ENCODE peak calls at places on chromosomes 11 and 22, in seven cellular contexts. L is HTR-8/SVneo, M is heart left ventricle, V is activated T-cell treated with anti-CD3 and anti-CD28 coated beads for 1 hour, Q is A549, F is AG10803, A is SW 1271. S is an unnamed sample.

GRCh38 chr11:46377266-46377665 is 4.2 kb upstream of the MDK start:
- DNase-seq in L (no peak), M (no peak), V (no peak), Q (no peak), F (no peak), A (no peak), S (no peak)

GRCh38 chr22:42473484-42474193 is 41.4 kb upstream of the NFAM1 start:
- DNase-seq in L (peak; percentile 55), M (no peak), V (no peak), Q (peak; percentile 62), F (peak; percentile 68), A (no peak), S (peak; percentile 65)

GRCh38 chr11:94895971-94896370 is 77.4 kb downstream of the CWC15 start:
- DNase-seq in L (no peak), M (no peak), V (no peak), Q (peak; percentile 18), F (peak; percentile 64), A (no peak), S (peak; percentile 91)

GRCh38 chr11:130510407-130511006 is 62.1 kb downstream of the ADAMTS15 start:
- DNase-seq in L (no peak), M (no peak), V (no peak), Q (no peak), F (peak; percentile 14), A (no peak), S (peak; percentile 50)

GRCh38 chr11:46659908-46660307 is 40.5 kb downstream of the ARHGAP1 start:
- DNase-seq in L (no peak), M (no peak), V (no peak), Q (no peak), F (peak; percentile 91), A (no peak), S (peak; percentile 96)

GRCh38 chr11:26137651-26138050 is 194.3 kb upstream of the ANO3 start:
- DNase-seq in L (no peak), M (no peak), V (no peak), Q (no peak), F (no peak), A (no peak), S (peak; percentile 28)

GRCh38 chr11:350723-351255 is 18.5 kb upstream of the B4GALNT4 start:
- DNase-seq in L (no peak), M (peak; percentile 34), V (no peak), Q (no peak), F (no peak), A (no peak), S (peak; percentile 86)

GRCh38 chr22:45102896-45103420 is 60.8 kb upstream of the NUP50 start:
- DNase-seq in L (no peak), M (no peak), V (no peak), Q (no peak), F (no peak), A (no peak), S (no peak)

GRCh38 chr22:45868586-45869443 is 108.1 kb downstream of the WNT7B start:
- DNase-seq in L (no peak), M (peak; percentile 51), V (no peak), Q (no peak), F (no peak), A (no peak), S (no peak)

GRCh38 chr11:78840623-78841022 is 266.0 kb upstream of the NARS2 start:
- DNase-seq in L (no peak), M (no peak), V (no peak), Q (no peak), F (peak; percentile 88), A (no peak), S (peak; percentile 25)

GRCh38 chr22:24841261-24841660 is 35.2 kb downstream of the SGSM1 start:
- DNase-seq in L (no peak), M (no peak), V (no peak), Q (no peak), F (no peak), A (no peak), S (no peak)

GRCh38 chr11:120775986-120776682 is 247.8 kb upstream of the TBCEL start:
- DNase-seq in L (no peak), M (no peak), V (no peak), Q (no peak), F (no peak), A (no peak), S (no peak)

GRCh38 chr11:86134580-86135318 is 65.9 kb upstream of the PICALM start:
- DNase-seq in L (no peak), M (no peak), V (no peak), Q (no peak), F (no peak), A (no peak), S (no peak)

GRCh38 chr11:57792060-57792541 is 30.5 kb downstream of the CTNND1 start:
- DNase-seq in L (no peak), M (peak; percentile 92), V (peak; percentile 83), Q (no peak), F (peak; percentile 29), A (no peak), S (peak; percentile 76)

GRCh38 chr11:61041755-61042518 is 60.4 kb upstream of the CD5 start:
- DNase-seq in L (no peak), M (peak; percentile 75), V (peak; percentile 76), Q (peak; percentile 10), F (no peak), A (no peak), S (no peak)

GRCh38 chr11:68115285-68115684 is 5.9 kb downstream of the CHKA start:
- DNase-seq in L (no peak), M (no peak), V (no peak), Q (no peak), F (no peak), A (no peak), S (no peak)

GRCh38 chr11:117096140-117096972 is 1.9 kb downstream of the SIK3 start:
- DNase-seq in L (peak; percentile 44), M (no peak), V (peak; percentile 19), Q (peak; percentile 56), F (no peak), A (no peak), S (no peak)

GRCh38 chr22:30984317-30984716 is 15.3 kb downstream of the TUG1 start:
- DNase-seq in L (no peak), M (no peak), V (no peak), Q (peak; percentile 13), F (no peak), A (no peak), S (no peak)

GRCh38 chr22:36395061-36395849 is 7.5 kb upstream of the MYH9 start:
- DNase-seq in L (no peak), M (no peak), V (no peak), Q (no peak), F (no peak), A (no peak), S (no peak)

GRCh38 chr22:50548046-50548912 is 2.6 kb downstream of the KLHDC7B start:
- DNase-seq in L (no peak), M (peak; percentile 67), V (peak; percentile 52), Q (no peak), F (no peak), A (no peak), S (no peak)

GRCh38 chr11:83982825-83983224 is 696.7 kb upstream of the CCDC90B start:
- DNase-seq in L (no peak), M (no peak), V (no peak), Q (no peak), F (no peak), A (no peak), S (no peak)

GRCh38 chr11:74627381-74627780 is 35.0 kb downstream of the POLD3 start:
- DNase-seq in L (no peak), M (no peak), V (no peak), Q (no peak), F (no peak), A (no peak), S (no peak)

GRCh38 chr22:27075028-27075678 is 417.8 kb downstream of the MIAT start:
- DNase-seq in L (no peak), M (no peak), V (no peak), Q (no peak), F (no peak), A (no peak), S (peak; percentile 5)

GRCh38 chr11:129374993-129375721 is 491 bp upstream of the BARX2 start:
- DNase-seq in L (no peak), M (no peak), V (no peak), Q (peak; percentile 20), F (no peak), A (no peak), S (peak; percentile 16)

GRCh38 chr11:69640995-69641581 is at the start of gene CCND1:
- DNase-seq in L (peak; percentile 84), M (peak; percentile 83), V (no peak), Q (peak; percentile 95), F (peak; percentile 92), A (peak; percentile 87), S (peak; percentile 92)

GRCh38 chr11:15989685-15990084 is 366.7 kb downstream of the SOX6 start:
- DNase-seq in L (no peak), M (no peak), V (no peak), Q (no peak), F (no peak), A (no peak), S (no peak)

GRCh38 chr22:47817380-47817779 is 1054.9 kb downstream of the TBC1D22A start:
- DNase-seq in L (no peak), M (no peak), V (no peak), Q (no peak), F (no peak), A (no peak), S (no peak)

GRCh38 chr11:19777342-19778102 is 64.9 kb downstream of the NAV2 start:
- DNase-seq in L (peak; percentile 83), M (no peak), V (no peak), Q (peak; percentile 32), F (peak; percentile 43), A (no peak), S (peak; percentile 78)

GRCh38 chr11:118921929-118922744 is 3.6 kb downstream of the BCL9L start:
- DNase-seq in L (peak; percentile 76), M (peak; percentile 91), V (no peak), Q (peak; percentile 91), F (peak; percentile 91), A (peak; percentile 79), S (peak; percentile 30)

GRCh38 chr22:19943665-19944026 is 2.0 kb upstream of the TXNRD2 start:
- DNase-seq in L (peak; percentile 69), M (no peak), V (no peak), Q (peak; percentile 46), F (peak; percentile 84), A (no peak), S (peak; percentile 77)

GRCh38 chr11:1749787-1750351 is 526 bp downstream of the IFITM10 start:
- DNase-seq in L (no peak), M (no peak), V (no peak), Q (no peak), F (peak; percentile 87), A (no peak), S (peak; percentile 45)

GRCh38 chr11:100682247-100682969 is 4.7 kb upstream of the ARHGAP42 start:
- DNase-seq in L (peak; percentile 46), M (no peak), V (no peak), Q (peak; percentile 45), F (peak; percentile 41), A (no peak), S (no peak)

GRCh38 chr11:96259053-96259837 is 83.8 kb downstream of the MAML2 start:
- DNase-seq in L (no peak), M (no peak), V (no peak), Q (peak; percentile 26), F (peak; percentile 80), A (no peak), S (peak; percentile 73)

GRCh38 chr11:110085255-110085838 is 7.8 kb upstream of the ZC3H12C start:
- DNase-seq in L (no peak), M (no peak), V (no peak), Q (no peak), F (peak; percentile 31), A (no peak), S (peak; percentile 75)

GRCh38 chr11:3613998-3614741 is 27.6 kb downstream of the ART5 start:
- DNase-seq in L (no peak), M (no peak), V (no peak), Q (no peak), F (no peak), A (no peak), S (no peak)

GRCh38 chr11:112524808-112525207 is 264.1 kb upstream of the PLET1 start:
- DNase-seq in L (no peak), M (no peak), V (no peak), Q (no peak), F (peak; percentile 38), A (no peak), S (no peak)